ENCODE peak calls at places on chromosomes 6 and 20, in five cellular contexts. S is heart left ventricle, K is PC-9, D is OCI-LY7, O is GM23338. J is an unnamed sample. For H3K4me1, the result is how much of the 10 kb centered on the place peaks cover.

GRCh38 chr20:25237610-25238318 is 10.1 kb upstream of the PYGB start:
- DNase-seq in O (no peak), S (peak), D (no peak), K (peak), J (peak)

GRCh38 chr6:27532820-27533538 is 60.1 kb upstream of the ZNF184 start:
- DNase-seq in O (peak), D (no peak), S (no peak), K (peak), J (no peak)

GRCh38 chr6:24522090-24522820 is 27.5 kb downstream of the ALDH5A1 start:
- DNase-seq in D (peak), O (peak), K (no peak), S (no peak), J (no peak)

GRCh38 chr6:144534123-144534676 is 249.1 kb downstream of the UTRN start:
- DNase-seq in O (no peak), S (no peak), K (no peak), D (no peak), J (no peak)

GRCh38 chr6:148324297-148325007 is 18.2 kb upstream of the SASH1 start:
- DNase-seq in D (no peak), S (no peak), K (no peak), O (no peak), J (no peak)

GRCh38 chr20:44081476-44081875 is 105.5 kb downstream of the JPH2 start:
- DNase-seq in D (no peak), S (no peak), O (no peak), K (no peak), J (no peak)

GRCh38 chr6:158185729-158186456 is 17.7 kb downstream of the GTF2H5 start:
- DNase-seq in D (no peak), S (no peak), O (no peak), K (no peak), J (no peak)

GRCh38 chr20:46951840-46952497 is 57.3 kb downstream of the EYA2 start:
- DNase-seq in S (no peak), K (no peak), D (no peak), O (peak), J (no peak)

GRCh38 chr6:39847216-39847615 is 55.0 kb downstream of the DAAM2 start:
- DNase-seq in D (no peak), K (no peak), O (peak), S (no peak), J (no peak)

GRCh38 chr6:73956305-73956704 is 260.3 kb downstream of the CD109 start:
- DNase-seq in O (no peak), S (no peak), K (no peak), D (no peak), J (no peak)

GRCh38 chr6:5295612-5296011 is 34.3 kb downstream of the FARS2 start:
- DNase-seq in D (no peak), K (no peak), S (no peak), O (no peak), J (no peak)

GRCh38 chr20:47476452-47476851 is 25.2 kb upstream of the NCOA3 start:
- DNase-seq in D (no peak), O (no peak), K (no peak), S (no peak), J (no peak)

GRCh38 chr6:15387118-15387517 is 141.2 kb downstream of the JARID2 start:
- DNase-seq in O (no peak), D (no peak), K (no peak), S (no peak), J (no peak)

GRCh38 chr20:57439432-57439831 is 48.2 kb downstream of the RBM38 start:
- DNase-seq in K (peak), S (peak), D (no peak), O (no peak), J (peak)

GRCh38 chr6:165515963-165516624 is 146.9 kb downstream of the PDE10A start:
- DNase-seq in O (no peak), D (no peak), K (no peak), S (no peak), J (no peak)

GRCh38 chr20:33995053-33995816 is 1.5 kb downstream of the RALY start:
- DNase-seq in O (no peak), S (no peak), K (no peak), D (peak), J (no peak)

GRCh38 chr6:136761227-136761922 is 30.9 kb downstream of the MAP3K5 start:
- DNase-seq in O (no peak), D (peak), S (no peak), K (no peak), J (no peak)

GRCh38 chr6:2209226-2209809 is 36.1 kb downstream of the GMDS start:
- DNase-seq in D (peak), K (peak), S (no peak), O (peak), J (peak)

GRCh38 chr6:78952362-78952761 is 85.0 kb downstream of the IRAK1BP1 start:
- DNase-seq in K (no peak), D (no peak), S (no peak), O (no peak), J (no peak)

GRCh38 chr6:159874475-159874874 is 16.3 kb upstream of the MAS1 start:
- DNase-seq in O (no peak), S (peak), K (no peak), D (no peak), J (no peak)

GRCh38 chr6:124226396-124226795 is 422.7 kb downstream of the NKAIN2 start:
- DNase-seq in O (no peak), D (no peak), K (no peak), S (no peak), J (no peak)

GRCh38 chr6:112040933-112041332 is 13.0 kb upstream of the CCN6 start:
- DNase-seq in O (no peak), K (no peak), S (no peak), D (no peak), J (no peak)

GRCh38 chr6:113067612-113068262 is 720.6 kb downstream of the RFPL4B start:
- DNase-seq in O (no peak), K (no peak), S (no peak), D (no peak), J (no peak)

GRCh38 chr6:108557494-108558371 is 3.0 kb upstream of the FOXO3 start:
- DNase-seq in K (no peak), S (peak), D (peak), O (peak), J (peak)

DNA sequence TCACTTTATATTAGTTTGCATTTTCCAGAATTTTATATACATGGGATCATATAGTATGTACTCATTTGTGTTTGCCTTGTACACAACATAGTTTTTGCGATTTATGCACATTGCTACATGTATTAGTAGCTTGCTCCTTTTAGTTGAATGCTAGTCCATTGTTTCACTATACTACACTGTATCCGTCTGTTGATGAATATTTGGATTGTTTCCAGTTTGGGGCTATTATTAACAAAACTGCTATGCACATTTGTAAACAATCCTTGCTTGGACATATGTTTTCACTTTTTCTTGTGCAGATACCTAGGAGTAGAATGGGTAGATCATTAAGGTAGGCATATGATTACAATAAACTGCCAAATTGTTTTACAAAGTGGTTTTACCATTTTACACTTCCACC is 3.9 kb upstream of the LRRC1 start:
- DNase-seq in S (no peak), D (no peak), K (no peak), O (no peak), J (no peak)
- H3K4me1 ChIP-seq in S (under half), D (under half), K (under half), O (under half), J (under half)

DNA sequence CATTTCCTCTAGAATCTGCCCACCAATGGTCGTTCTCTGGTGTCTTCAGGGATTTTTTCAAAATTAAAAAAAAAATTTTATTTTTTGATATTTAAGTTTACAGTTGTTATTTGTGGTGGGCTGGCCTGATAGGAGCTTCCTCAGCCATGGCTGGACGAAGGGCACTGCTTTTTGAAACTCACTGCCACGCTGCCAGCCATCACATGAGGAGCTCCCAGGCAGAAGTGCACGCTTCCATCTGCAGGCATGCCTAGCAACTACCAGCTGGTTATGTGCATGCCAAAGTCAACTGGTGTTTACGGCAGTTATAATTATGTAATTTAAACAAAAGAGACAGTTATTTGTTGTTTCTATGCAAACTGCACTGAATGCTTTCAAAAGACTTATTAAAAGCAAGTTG is 105.1 kb downstream of the IRF4 start:
- DNase-seq in K (no peak), O (no peak), D (no peak), S (no peak), J (no peak)
- H3K4me1 ChIP-seq in K (under half), O (under half), D (under half), S (under half), J (under half)

GRCh38 chr6:80106418-80107235 is at the start of gene BCKDHB:
- DNase-seq in S (peak), O (peak), K (peak), D (peak), J (peak)
- H3K4me1 ChIP-seq in S (under half), O (under half), K (under half), D (under half), J (under half)

DNA sequence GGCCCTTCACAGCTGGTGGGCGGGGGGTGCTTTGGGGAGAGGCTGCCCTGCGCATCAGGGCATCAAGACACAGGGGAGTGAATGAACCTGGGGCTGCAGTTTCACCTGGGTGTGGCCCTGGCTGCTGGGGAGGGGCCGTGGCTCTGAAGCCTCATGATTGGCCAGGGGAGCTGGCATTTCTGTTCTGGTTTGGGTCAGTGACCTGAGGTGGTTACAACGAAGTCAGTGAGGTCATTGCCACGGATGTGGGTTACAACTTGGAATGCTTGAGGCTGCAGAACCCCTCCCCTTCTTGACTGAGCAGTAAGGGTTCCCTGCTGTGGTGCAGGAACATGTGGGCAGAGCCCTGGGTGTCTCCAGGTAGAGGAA is 3.0 kb downstream of the TCEA2 start:
- DNase-seq in O (peak), D (peak), K (peak), S (no peak), J (no peak)
- H3K4me1 ChIP-seq in O (under half), D (under half), K (under half), S (under half), J (under half)

DNA sequence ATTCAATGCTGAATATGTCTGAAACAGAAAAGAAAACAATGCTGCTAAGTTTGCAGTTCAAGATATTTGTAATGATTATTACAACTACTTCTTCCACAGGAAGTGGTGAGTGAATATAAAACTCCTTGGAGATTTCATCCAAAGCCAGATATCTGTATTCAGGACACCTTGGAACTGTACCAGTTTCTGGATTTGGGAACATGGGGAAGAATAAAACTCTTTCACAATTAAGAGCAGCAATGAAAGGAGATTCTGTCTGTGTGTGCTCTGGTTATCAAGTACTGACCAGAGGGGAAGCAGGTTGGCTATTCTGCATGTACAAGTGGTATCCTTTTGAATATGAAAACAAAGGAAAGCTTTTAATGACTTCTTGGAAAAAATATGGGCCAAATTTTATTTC is 21.1 kb downstream of the ELOVL2 start:
- DNase-seq in D (no peak), K (no peak), S (no peak), O (no peak), J (no peak)
- H3K4me1 ChIP-seq in D (under half), K (under half), S (under half), O (under half), J (under half)

GRCh38 chr6:52570291-52570700 is 6.6 kb downstream of the TRAM2 start:
- DNase-seq in D (no peak), S (peak), O (no peak), K (no peak), J (peak)
- H3K4me1 ChIP-seq in D (half or more), S (half or more), O (half or more), K (under half), J (under half)

GRCh38 chr6:37130704-37131103 is 39.2 kb upstream of the PIM1 start:
- DNase-seq in D (no peak), S (peak), K (peak), O (no peak), J (peak)
- H3K4me1 ChIP-seq in D (under half), S (under half), K (half or more), O (half or more), J (half or more)

J was measured in psoas muscle.